ENCODE peak calls at places on chromosomes 11 and 22, in five cellular contexts. G is MCF 10A, B is fibroblast of pulmonary artery, W is IMR-90, D is esophagus muscularis mucosa. L is an unnamed sample.

GRCh38 chr11:5690216-5690615 is 626 bp downstream of the TRIM22 start:
- DNase-seq in W (peak), D (peak), G (no peak), B (peak), L (no peak)

GRCh38 chr11:111429066-111429506 is 50.0 kb upstream of the POU2AF1 start:
- DNase-seq in D (no peak), B (peak), G (peak), W (peak), L (no peak)

GRCh38 chr22:41340357-41340756 is 39.0 kb downstream of the ZC3H7B start:
- DNase-seq in W (no peak), B (no peak), G (no peak), D (no peak), L (no peak)

GRCh38 chr11:2289350-2289749 is 12.4 kb downstream of the C11orf21 start:
- DNase-seq in W (no peak), B (no peak), D (no peak), G (no peak), L (no peak)

GRCh38 chr11:60985991-60986915 is 14.8 kb downstream of the CD6 start:
- DNase-seq in G (peak), W (peak), B (peak), D (no peak), L (no peak)

GRCh38 chr22:43217285-43218030 is 30.5 kb upstream of the TTLL12 start:
- DNase-seq in G (no peak), D (no peak), B (no peak), W (no peak), L (no peak)

GRCh38 chr22:50136431-50137047 is 34.0 kb upstream of the PANX2 start:
- DNase-seq in G (no peak), W (no peak), B (peak), D (no peak), L (no peak)

GRCh38 chr22:44804327-44804726 is 52.0 kb downstream of the ARHGAP8 start:
- DNase-seq in B (no peak), D (no peak), G (no peak), W (no peak), L (no peak)

GRCh38 chr11:92269841-92270240 is 45.2 kb downstream of the FAT3 start:
- DNase-seq in W (no peak), D (no peak), G (no peak), B (no peak), L (no peak)

GRCh38 chr11:2138436-2139117 is 612 bp downstream of the IGF2 start:
- DNase-seq in W (no peak), B (no peak), D (no peak), G (no peak), L (no peak)

GRCh38 chr11:7546324-7546791 is 32.6 kb downstream of the PPFIBP2 start:
- DNase-seq in W (peak), D (no peak), B (no peak), G (peak), L (no peak)

GRCh38 chr22:49928571-49929552 is 10.4 kb downstream of the CRELD2 start:
- DNase-seq in B (no peak), W (no peak), D (no peak), G (no peak), L (no peak)

GRCh38 chr22:25453557-25453956 is 110.9 kb upstream of the GRK3 start:
- DNase-seq in W (no peak), G (no peak), D (no peak), B (no peak), L (no peak)

GRCh38 chr11:123457187-123457770 is 27.2 kb downstream of the GRAMD1B start:
- DNase-seq in B (peak), W (no peak), D (no peak), G (no peak), L (no peak)

GRCh38 chr22:49536571-49537131 is 291.0 kb downstream of the BRD1 start:
- DNase-seq in G (no peak), B (no peak), D (no peak), W (no peak), L (peak)

GRCh38 chr11:47408598-47409439 is 429 bp downstream of the SLC39A13 start:
- DNase-seq in D (no peak), W (peak), B (peak), G (peak), L (no peak)

GRCh38 chr11:48087422-48087821 is 107.1 kb downstream of the PTPRJ start:
- DNase-seq in B (no peak), G (no peak), W (no peak), D (no peak), L (no peak)

GRCh38 chr22:34812631-34813030 is 253.3 kb upstream of the ISX start:
- DNase-seq in B (no peak), W (no peak), D (no peak), G (no peak), L (no peak)

GRCh38 chr11:58576792-58577440 is 1.3 kb upstream of the LPXN start:
- DNase-seq in D (no peak), G (peak), B (peak), W (peak), L (no peak)

GRCh38 chr11:100739636-100740035 is 52.5 kb downstream of the ARHGAP42 start:
- DNase-seq in D (no peak), W (peak), G (peak), B (peak), L (no peak)

GRCh38 chr22:20455709-20456063 is 18.1 kb upstream of the SCARF2 start:
- DNase-seq in G (no peak), W (peak), B (no peak), D (no peak), L (no peak)

GRCh38 chr11:13108416-13108815 is 99.3 kb downstream of the RASSF10 start:
- DNase-seq in W (no peak), G (no peak), B (no peak), D (no peak), L (no peak)

GRCh38 chr11:93169950-93170561 is 27.7 kb downstream of the SLC36A4 start:
- DNase-seq in W (peak), G (peak), D (no peak), B (peak), L (no peak)

GRCh38 chr11:824942-825341 is 2.8 kb upstream of the CRACR2B start:
- DNase-seq in W (no peak), D (no peak), G (no peak), B (no peak), L (no peak)
- TF ChIP-seq CTCF in W (no peak), D (no peak), G (no peak), B (no peak), L (no peak)

GRCh38 chr22:48486163-48486957 is 1341.3 kb downstream of the BRD1 start:
- DNase-seq in W (no peak), D (no peak), G (no peak), B (no peak), L (no peak)
- TF ChIP-seq CTCF in W (no peak), D (no peak), G (no peak), B (no peak), L (no peak)

GRCh38 chr22:37195921-37196320 is 7.9 kb upstream of the C1QTNF6 start:
- DNase-seq in W (peak), B (no peak), D (no peak), G (no peak), L (no peak)
- TF ChIP-seq CTCF in W (no peak), B (no peak), D (no peak), G (no peak), L (no peak)

GRCh38 chr11:10758959-10759358 is 7.9 kb downstream of the CTR9 start:
- DNase-seq in B (no peak), D (no peak), G (no peak), W (no peak), L (no peak)
- TF ChIP-seq CTCF in B (peak), D (no peak), G (peak), W (peak), L (no peak)

DNA sequence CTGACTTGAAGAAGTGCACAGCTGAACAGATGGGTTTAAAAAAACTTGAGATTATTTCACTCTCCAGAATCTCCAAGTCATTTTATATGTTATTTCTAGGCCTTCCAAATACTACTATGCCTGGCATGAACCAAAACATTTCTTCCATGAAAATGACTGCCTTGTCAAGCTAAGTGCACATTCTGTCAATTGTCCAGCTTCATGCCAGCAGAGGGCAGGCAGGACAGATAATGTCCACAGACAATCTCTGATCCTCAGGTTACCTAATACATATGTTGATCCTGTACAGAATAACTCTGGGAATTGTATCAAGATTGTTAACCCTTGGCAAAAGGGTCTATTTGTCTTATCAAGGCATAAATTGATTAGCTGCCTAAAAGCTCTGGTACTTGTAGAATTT is 229.5 kb downstream of the AASDHPPT start:
- DNase-seq in D (no peak), G (peak), B (peak), W (no peak), L (no peak)
- TF ChIP-seq CTCF in D (no peak), G (no peak), B (peak), W (peak), L (no peak)

L was measured in mesothelial cell of epicardium.